ENCODE peak calls at places on chromosomes 4 and X, in five cellular contexts. L is cardiac muscle cell, P is Karpas-422, V is neural progenitor cell, R is right lobe of liver. W is an unnamed sample.

GRCh38 chr4:17781072-17781830 is at the start of gene FAM184B:
- DNase-seq in R (no peak), L (peak; percentile 15), V (peak; percentile 49), P (no peak), W (peak; percentile 71)

GRCh38 chrX:23756165-23756564 is 13.1 kb upstream of the ACOT9 start:
- DNase-seq in P (peak; percentile 91), L (peak; percentile 65), V (peak; percentile 89), R (peak; percentile 62), W (peak; percentile 69)

GRCh38 chr4:53932784-53933183 is 131.6 kb downstream of the CHIC2 start:
- DNase-seq in L (peak; percentile 98), V (no peak), R (no peak), P (no peak), W (no peak)

GRCh38 chr4:7384003-7384928 is 50.5 kb downstream of the PSAPL1 start:
- DNase-seq in P (no peak), R (no peak), L (no peak), V (no peak), W (peak; percentile 43)

GRCh38 chr4:18012115-18012806 is 9.3 kb downstream of the LCORL start:
- DNase-seq in V (no peak), P (no peak), L (peak; percentile 15), R (no peak), W (no peak)

GRCh38 chr4:75643651-75644050 is 13.3 kb upstream of the CDKL2 start:
- DNase-seq in V (no peak), R (no peak), L (no peak), P (no peak), W (no peak)

GRCh38 chrX:116239944-116240391 is 69.4 kb downstream of the AGTR2 start:
- DNase-seq in L (peak; percentile 40), V (no peak), R (no peak), P (no peak), W (no peak)

GRCh38 chr4:13891544-13891939 is 264.0 kb upstream of the BOD1L1 start:
- DNase-seq in P (no peak), L (no peak), V (no peak), R (no peak), W (no peak)

GRCh38 chrX:109889289-109890006 is 113.5 kb upstream of the TMEM164 start:
- DNase-seq in R (peak; percentile 32), L (peak; percentile 54), V (peak; percentile 29), P (peak; percentile 47), W (no peak)

GRCh38 chr4:40980318-40980883 is 230.6 kb downstream of the NSUN7 start:
- DNase-seq in V (peak; percentile 54), P (peak; percentile 64), L (peak; percentile 46), R (no peak), W (no peak)

GRCh38 chr4:82842593-82842992 is 44.0 kb upstream of the SCD5 start:
- DNase-seq in P (no peak), V (peak; percentile 15), L (peak; percentile 28), R (no peak), W (peak; percentile 24)
- H3K36me3 ChIP-seq in P (peaks cover 14% of the 10 kb centered on the region), V (peaks cover 26% of the 10 kb centered on the region), L (peaks cover 72% of the 10 kb centered on the region), R (peaks cover 76% of the 10 kb centered on the region), W (peaks cover 29% of the 10 kb centered on the region)

DNA sequence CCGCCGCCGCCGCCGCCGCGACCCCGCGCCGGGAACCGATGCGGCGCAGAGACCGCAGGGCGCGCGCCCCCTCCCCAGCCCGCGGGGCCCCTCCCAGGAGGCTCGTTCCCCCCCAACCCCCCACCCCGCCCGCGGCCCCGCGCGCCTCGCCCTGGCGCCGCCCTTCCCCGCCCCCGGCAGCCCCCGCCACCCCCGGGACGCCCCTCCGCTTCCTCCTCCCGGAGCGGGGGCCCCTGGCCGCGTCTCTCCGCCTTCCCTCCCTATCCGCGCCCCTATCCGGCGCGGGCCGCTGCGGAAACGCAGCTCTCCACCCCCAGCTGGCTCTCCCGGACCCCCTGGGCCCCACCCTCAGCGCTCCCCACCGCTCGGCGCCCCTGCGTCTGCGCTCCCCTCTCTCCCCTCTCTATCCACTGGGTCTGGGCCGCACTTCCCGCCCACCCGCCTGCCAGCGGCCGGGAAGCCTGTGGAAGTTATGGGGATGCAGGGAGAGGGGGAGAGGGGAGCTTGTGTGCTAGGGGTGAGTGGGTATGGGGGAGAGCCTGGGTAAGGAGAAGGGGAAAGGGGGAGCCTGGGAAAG is at the start of gene TMEM271:
- DNase-seq in L (no peak), R (no peak), V (peak; percentile 24), P (no peak), W (peak; percentile 89)
- H3K27me3 ChIP-seq in L (peaks cover 96% of the 10 kb centered on the region), R (peaks cover 20% of the 10 kb centered on the region), V (peaks cover 99% of the 10 kb centered on the region), P (no peaks in the 10 kb centered on the region), W (peaks cover 71% of the 10 kb centered on the region)

GRCh38 chr4:93199492-93199891 is 629.1 kb upstream of the ATOH1 start:
- DNase-seq in L (peak; percentile 67), R (no peak), V (peak; percentile 73), P (peak; percentile 49), W (peak; percentile 66)

GRCh38 chr4:93201471-93201870 is 627.1 kb upstream of the ATOH1 start:
- DNase-seq in V (no peak), R (no peak), P (no peak), L (no peak), W (no peak)

DNA sequence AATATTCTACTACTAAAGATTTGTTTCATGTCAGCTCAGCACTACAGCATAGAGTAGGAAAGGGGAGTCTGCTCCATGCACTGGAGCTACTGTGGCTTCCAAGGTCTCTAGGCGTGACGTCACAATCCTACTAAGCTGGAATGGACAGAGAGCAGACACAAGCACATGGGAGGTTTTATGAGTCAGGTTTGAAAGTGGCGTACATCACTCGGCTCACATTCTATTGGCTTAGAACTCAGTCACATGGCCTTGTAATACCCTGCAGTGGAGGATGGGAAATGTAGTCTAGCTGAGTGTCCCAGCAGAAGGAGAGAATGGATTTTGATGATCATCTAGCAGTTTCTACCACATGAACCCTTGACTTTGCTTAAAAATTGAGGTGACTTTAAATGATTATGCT is 624.8 kb upstream of the ATOH1 start:
- DNase-seq in P (no peak), V (peak; percentile 6), R (no peak), L (no peak), W (peak; percentile 12)
- H3K36me3 ChIP-seq in P (no peaks in the 10 kb centered on the region), V (no peaks in the 10 kb centered on the region), R (no peaks in the 10 kb centered on the region), L (no peaks in the 10 kb centered on the region), W (no peaks in the 10 kb centered on the region)

GRCh38 chr4:16224669-16225068 is 1.6 kb downstream of the TAPT1 start:
- DNase-seq in R (no peak), P (no peak), V (no peak), L (no peak), W (no peak)

GRCh38 chr4:16225681-16225995 is 633 bp downstream of the TAPT1 start:
- DNase-seq in P (no peak), L (no peak), V (no peak), R (no peak), W (no peak)

GRCh38 chr4:16224264-16224663 is 2.0 kb downstream of the TAPT1 start:
- DNase-seq in V (peak; percentile 39), L (no peak), R (no peak), P (no peak), W (peak; percentile 51)

GRCh38 chr4:16225139-16225538 is 1.1 kb downstream of the TAPT1 start:
- DNase-seq in P (peak; percentile 68), V (no peak), L (peak; percentile 47), R (no peak), W (no peak)

GRCh38 chr4:16222957-16223527 is 3.2 kb downstream of the TAPT1 start:
- DNase-seq in L (peak; percentile 24), P (no peak), R (no peak), V (no peak), W (no peak)
- H3K27me3 ChIP-seq in L (no peaks in the 10 kb centered on the region), P (no peaks in the 10 kb centered on the region), R (no peaks in the 10 kb centered on the region), V (no peaks in the 10 kb centered on the region), W (no peaks in the 10 kb centered on the region)

GRCh38 chr4:114281561-114281960 is 302.1 kb upstream of the ARSJ start:
- DNase-seq in P (no peak), R (no peak), V (no peak), L (peak; percentile 64), W (no peak)
- H3K36me3 ChIP-seq in P (no peaks in the 10 kb centered on the region), R (no peaks in the 10 kb centered on the region), V (no peaks in the 10 kb centered on the region), L (no peaks in the 10 kb centered on the region), W (no peaks in the 10 kb centered on the region)

GRCh38 chr4:139711461-139711860 is 45.8 kb downstream of the MGST2 start:
- DNase-seq in L (peak; percentile 66), V (no peak), R (no peak), P (no peak), W (no peak)
- H3K27me3 ChIP-seq in L (no peaks in the 10 kb centered on the region), V (peaks cover 8% of the 10 kb centered on the region), R (no peaks in the 10 kb centered on the region), P (no peaks in the 10 kb centered on the region), W (no peaks in the 10 kb centered on the region)

GRCh38 chrX:151398346-151398745 is 1.3 kb downstream of the VMA21 start:
- DNase-seq in P (no peak), R (no peak), L (no peak), V (no peak), W (no peak)

GRCh38 chrX:151396827-151397740 is at the start of gene VMA21:
- DNase-seq in R (peak; percentile 92), V (peak; percentile 88), P (peak; percentile 90), L (peak; percentile 93), W (peak; percentile 89)

GRCh38 chrX:151397741-151398070 is 700 bp downstream of the VMA21 start:
- DNase-seq in P (peak; percentile 40), R (no peak), V (no peak), L (no peak), W (peak; percentile 27)

DNA sequence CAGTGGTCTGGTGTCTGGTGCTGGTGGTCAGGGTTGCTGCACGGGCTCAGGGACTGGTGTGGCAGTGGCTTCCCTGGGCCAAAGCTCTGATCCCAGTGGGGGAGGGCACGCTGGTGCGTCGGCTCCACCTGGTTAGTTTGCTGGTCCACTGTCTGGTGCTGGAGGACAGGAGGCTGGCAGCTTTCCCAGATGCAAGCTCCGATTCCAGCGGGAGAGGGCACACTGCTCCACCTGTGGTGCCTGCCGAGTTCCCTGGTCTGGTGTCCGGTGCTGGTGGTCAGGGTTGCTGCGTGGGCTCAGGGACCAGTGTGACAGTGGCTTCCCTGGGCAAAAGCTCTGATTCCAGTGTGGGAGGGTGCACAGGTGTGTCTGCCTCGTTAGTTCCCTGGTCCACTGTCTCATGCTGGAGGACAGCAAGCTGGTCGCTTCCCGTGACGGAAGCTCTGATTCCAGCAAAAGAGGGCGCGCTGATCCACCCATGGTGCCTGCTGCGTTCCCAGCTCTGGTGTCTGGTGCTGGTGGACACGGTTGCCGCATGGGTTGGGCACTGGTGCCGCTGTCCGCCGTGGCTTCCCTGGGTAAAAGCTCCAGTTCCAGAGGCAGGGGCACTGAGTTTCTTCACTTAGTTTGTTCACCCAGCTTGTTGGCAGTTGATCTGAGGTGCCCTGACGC is 5.8 kb downstream of the VMA21 start:
- DNase-seq in L (no peak), R (peak; percentile 60), P (no peak), V (no peak), W (no peak)
- H3K36me3 ChIP-seq in L (no peaks in the 10 kb centered on the region), R (no peaks in the 10 kb centered on the region), P (peaks cover 3% of the 10 kb centered on the region), V (no peaks in the 10 kb centered on the region), W (peaks cover 2% of the 10 kb centered on the region)

DNA sequence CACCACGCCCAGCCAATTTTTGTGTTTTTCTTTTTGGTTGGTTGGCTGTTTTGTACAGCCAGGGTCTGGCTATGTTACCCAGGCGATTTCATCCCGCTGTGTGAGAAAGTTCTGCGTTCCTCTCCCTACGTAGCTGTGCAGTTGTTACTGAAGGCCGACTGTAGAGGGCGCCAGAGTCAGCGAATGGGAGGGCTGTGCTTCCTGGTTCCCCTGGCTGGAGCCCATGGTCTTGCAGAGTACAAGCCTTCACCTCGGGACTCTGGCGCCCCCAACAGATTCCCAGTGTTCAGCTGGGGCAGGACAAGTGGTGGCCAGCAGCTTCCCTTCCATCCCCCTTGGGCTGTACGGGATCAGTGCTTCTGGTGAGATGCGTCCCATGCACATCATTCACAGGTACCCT is 5.6 kb upstream of the CT45A1 start:
- DNase-seq in P (peak; percentile 84), L (peak; percentile 0), R (no peak), V (peak; percentile 20), W (peak; percentile 28)
- H3K27me3 ChIP-seq in P (no peaks in the 10 kb centered on the region), L (no peaks in the 10 kb centered on the region), R (no peaks in the 10 kb centered on the region), V (no peaks in the 10 kb centered on the region), W (no peaks in the 10 kb centered on the region)